ENCODE peak calls at places on chromosome 13, in six cellular contexts. Z is H1, A is GM12878, B is K562, M is GM12892, G is HepG2. N is an unnamed sample.

GRCh38 chr13:114128624-114129522 is 3.5 kb downstream of the RASA3 start:
- DNase-seq in Z (no peak), A (peak; percentile 81), B (peak; percentile 87), M (peak; percentile 92), G (no peak), N (peak; percentile 93)

GRCh38 chr13:28819748-28820098 is 416 bp upstream of the MTUS2 start:
- DNase-seq in Z (peak; percentile 92), A (no peak), B (peak; percentile 61), M (peak; percentile 53), G (peak; percentile 9), N (peak; percentile 79)

GRCh38 chr13:33743438-33744368 is 74.2 kb upstream of the RFC3 start:
- DNase-seq in Z (no peak), A (peak; percentile 80), B (no peak), M (no peak), G (peak; percentile 10), N (no peak)

GRCh38 chr13:39893808-39894207 is 238.3 kb downstream of the COG6 start:
- DNase-seq in Z (no peak), A (no peak), B (no peak), M (no peak), G (no peak), N (no peak)

GRCh38 chr13:103517066-103517767 is 451.0 kb upstream of the SLC10A2 start:
- DNase-seq in Z (no peak), A (peak; percentile 57), B (no peak), M (no peak), G (no peak), N (no peak)

GRCh38 chr13:85266331-85266730 is 532.9 kb downstream of the SLITRK6 start:
- DNase-seq in Z (no peak), A (no peak), B (no peak), M (no peak), G (no peak), N (no peak)

GRCh38 chr13:97385146-97385545 is 48.8 kb upstream of the RAP2A start:
- DNase-seq in Z (no peak), A (no peak), B (no peak), M (no peak), G (no peak), N (no peak)

GRCh38 chr13:111388851-111389500 is 68.5 kb downstream of the TEX29 start:
- DNase-seq in Z (no peak), A (no peak), B (no peak), M (no peak), G (no peak), N (no peak)

GRCh38 chr13:50722437-50723125 is 120.9 kb downstream of the DLEU7 start:
- DNase-seq in Z (no peak), A (no peak), B (no peak), M (no peak), G (no peak), N (no peak)

GRCh38 chr13:44620057-44620456 is 43.9 kb upstream of the TSC22D1 start:
- DNase-seq in Z (no peak), A (no peak), B (no peak), M (no peak), G (no peak), N (no peak)

GRCh38 chr13:113758651-113759524 is at the start of gene TMEM255B:
- DNase-seq in Z (peak; percentile 89), A (no peak), B (peak; percentile 72), M (peak; percentile 87), G (no peak), N (peak; percentile 96)

GRCh38 chr13:38530492-38530891 is 156.4 kb upstream of the FREM2 start:
- DNase-seq in Z (no peak), A (no peak), B (no peak), M (no peak), G (no peak), N (no peak)

GRCh38 chr13:97621631-97622030 is 187.7 kb downstream of the RAP2A start:
- DNase-seq in Z (peak; percentile 66), A (no peak), B (no peak), M (no peak), G (no peak), N (no peak)

GRCh38 chr13:44241638-44242037 is 132.0 kb upstream of the SERP2 start:
- DNase-seq in Z (no peak), A (no peak), B (no peak), M (no peak), G (no peak), N (no peak)

GRCh38 chr13:79659161-79659560 is 178.2 kb downstream of the NDFIP2 start:
- DNase-seq in Z (no peak), A (no peak), B (no peak), M (no peak), G (no peak), N (no peak)

GRCh38 chr13:113520571-113520970 is 30.1 kb upstream of the DCUN1D2 start:
- DNase-seq in Z (no peak), A (no peak), B (no peak), M (no peak), G (no peak), N (no peak)

GRCh38 chr13:23986619-23987018 is 89.3 kb upstream of the C1QTNF9B start:
- DNase-seq in Z (no peak), A (no peak), B (no peak), M (no peak), G (no peak), N (no peak)

GRCh38 chr13:75010941-75011340 is 471.0 kb downstream of the TBC1D4 start:
- DNase-seq in Z (no peak), A (no peak), B (no peak), M (no peak), G (no peak), N (no peak)

GRCh38 chr13:46679369-46680180 is 117.4 kb downstream of the ESD start:
- DNase-seq in Z (no peak), A (peak; percentile 53), B (no peak), M (no peak), G (peak; percentile 9), N (peak; percentile 19)

GRCh38 chr13:26785845-26786630 is 25.5 kb upstream of the GPR12 start:
- DNase-seq in Z (peak; percentile 73), A (no peak), B (no peak), M (no peak), G (no peak), N (no peak)
- TF ChIP-seq POLR2A in Z (peak; percentile 60), A (no peak), B (no peak), M (no peak), G (no peak), N (no peak)

DNA sequence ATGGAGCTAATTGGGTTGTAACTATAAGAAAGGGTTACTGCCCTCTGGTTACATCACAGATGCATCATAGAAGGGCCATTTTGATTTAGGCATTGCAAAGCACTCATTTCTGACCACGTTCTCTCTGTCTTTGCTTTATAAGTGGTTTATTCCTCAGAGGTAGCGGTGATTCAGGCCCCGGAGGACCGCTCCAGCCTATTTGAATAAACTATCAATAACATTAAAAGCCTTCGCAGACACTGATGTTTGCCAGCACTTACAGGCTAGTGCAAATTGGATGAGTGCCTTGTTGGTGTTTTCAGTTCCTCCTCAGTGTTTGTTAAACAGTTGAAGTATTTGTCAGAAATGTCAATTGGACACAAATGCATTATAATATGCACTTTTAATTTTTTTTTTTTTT is 120.2 kb downstream of the RXFP2 start:
- DNase-seq in Z (no peak), A (no peak), B (no peak), M (no peak), G (no peak), N (no peak)
- TF ChIP-seq TAF1 in Z (no peak), A (no peak), B (no peak), M (no peak), G (no peak), N (no peak)

DNA sequence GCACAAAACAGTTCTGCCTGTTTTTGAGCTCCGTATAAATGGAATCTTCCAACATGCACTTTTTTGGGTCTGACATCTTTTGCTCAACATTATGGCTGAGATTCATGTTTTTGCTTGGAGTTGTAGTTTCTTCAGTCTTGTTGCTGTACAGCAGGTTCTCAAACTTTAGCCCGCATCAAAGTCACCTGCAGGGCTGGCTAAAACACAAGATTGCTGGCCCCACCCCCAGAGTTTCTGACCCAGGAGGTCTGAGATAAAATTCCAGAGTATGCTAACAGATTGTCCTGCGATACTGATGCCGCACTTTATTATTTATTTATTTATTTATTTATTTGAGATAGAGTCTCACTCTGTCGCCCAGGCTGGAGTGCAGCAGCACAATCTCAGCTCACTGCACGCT is 79.8 kb upstream of the WASF3 start:
- DNase-seq in Z (no peak), A (no peak), B (no peak), M (no peak), G (no peak), N (no peak)
- TF ChIP-seq POLR2A in Z (no peak), A (no peak), B (no peak), M (no peak), G (no peak), N (no peak)

GRCh38 chr13:91632071-91632470 is 233.7 kb downstream of the GPC5 start:
- DNase-seq in Z (no peak), A (no peak), B (no peak), M (no peak), G (no peak), N (no peak)
- TF ChIP-seq TAF1 in Z (no peak), A (no peak), B (no peak), M (no peak), G (no peak), N (no peak)

DNA sequence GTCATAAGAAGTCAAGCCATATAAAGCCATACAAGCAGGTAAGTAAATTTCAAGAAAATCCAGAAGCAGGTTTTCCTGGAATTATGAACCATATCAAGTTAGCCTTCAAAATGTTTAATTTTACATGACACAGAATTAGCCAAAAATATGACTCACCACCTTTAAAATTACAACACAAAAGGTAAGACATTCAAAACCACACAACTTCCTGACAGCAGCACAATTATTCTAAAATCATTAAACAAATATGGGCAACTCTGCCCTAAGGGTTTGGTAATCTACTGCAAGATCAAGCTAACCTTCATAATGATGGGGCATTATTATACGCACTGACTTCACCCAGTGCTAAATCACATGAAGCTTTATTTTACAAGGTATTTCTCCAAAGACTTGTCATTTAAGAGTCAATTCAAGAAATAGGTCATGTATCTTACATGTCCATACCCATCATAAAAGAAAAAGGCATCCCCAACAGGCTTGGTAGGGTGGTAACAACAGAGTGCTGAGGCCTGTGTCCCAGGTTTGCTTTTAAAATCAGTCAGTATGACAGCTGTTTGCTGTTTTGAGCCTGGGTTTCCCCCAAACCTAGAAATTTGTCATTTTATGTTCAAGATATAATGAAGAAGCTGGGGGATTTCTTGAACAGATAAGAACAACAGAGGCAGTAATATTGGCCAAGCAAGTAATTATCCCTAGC is 15.2 kb downstream of the RCBTB1 start:
- DNase-seq in Z (no peak), A (no peak), B (no peak), M (no peak), G (no peak), N (no peak)
- TF ChIP-seq POLR2A in Z (no peak), A (no peak), B (no peak), M (no peak), G (no peak), N (no peak)

DNA sequence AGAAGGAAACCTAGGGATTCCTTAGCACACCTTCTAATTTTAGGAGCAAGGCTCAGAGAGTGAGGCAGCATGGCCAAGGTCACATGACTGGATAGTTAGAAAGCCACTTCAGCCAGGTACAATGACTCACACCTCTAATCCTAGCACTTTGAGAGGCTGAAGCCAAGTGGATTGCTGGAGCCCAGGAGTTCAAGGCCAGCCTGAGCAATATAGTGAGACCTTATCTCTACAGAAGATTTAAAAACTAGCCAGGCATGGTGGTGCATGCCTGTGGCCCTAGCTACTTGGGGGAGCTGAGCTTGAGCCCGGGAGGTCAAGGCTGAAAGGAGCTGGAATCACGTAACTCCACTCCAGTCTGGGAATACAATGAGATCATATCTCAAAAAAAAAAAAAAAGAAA is 69.2 kb downstream of the TEX26 start:
- DNase-seq in Z (peak; percentile 24), A (no peak), B (no peak), M (no peak), G (peak; percentile 33), N (no peak)
- TF ChIP-seq TAF1 in Z (no peak), A (no peak), B (no peak), M (no peak), G (no peak), N (no peak)

GRCh38 chr13:107351305-107351704 is 783.4 kb upstream of the ARGLU1 start:
- DNase-seq in Z (no peak), A (no peak), B (no peak), M (no peak), G (no peak), N (no peak)
- TF ChIP-seq POLR2A in Z (no peak), A (no peak), B (no peak), M (no peak), G (no peak), N (no peak)

N was measured in GM12891.